ENCODE peak calls at places on chromosomes 16 and 17, in four cellular contexts. E is neuronal stem cell, T is H9, H is mesenchymal stem cell. A is an unnamed sample.

GRCh38 chr16:48960830-48961229 is 320.8 kb downstream of the CBLN1 start:
- DNase-seq in T (no peak), E (no peak), H (no peak), A (no peak)

GRCh38 chr16:6341993-6342392 is 990.7 kb upstream of the RBFOX1 start:
- DNase-seq in T (peak; percentile 39), E (no peak), H (no peak), A (no peak)

GRCh38 chr17:45824901-45825492 is 19.7 kb upstream of the SPPL2C start:
- DNase-seq in H (no peak), E (no peak), T (no peak), A (no peak)

GRCh38 chr16:4674926-4675530 is 18.3 kb upstream of the NUDT16L1 start:
- DNase-seq in T (no peak), E (no peak), H (no peak), A (no peak)

GRCh38 chr16:9860876-9861275 is 321.4 kb downstream of the GRIN2A start:
- DNase-seq in E (no peak), H (no peak), T (no peak), A (no peak)

GRCh38 chr16:67922740-67923139 is 8.9 kb downstream of the CTRL start:
- DNase-seq in E (no peak), T (no peak), H (no peak), A (no peak)

GRCh38 chr16:55737966-55738365 is 82.2 kb downstream of the SLC6A2 start:
- DNase-seq in E (no peak), H (no peak), T (no peak), A (no peak)

GRCh38 chr17:81254955-81255717 is 16.0 kb downstream of the NDUFAF8 start:
- DNase-seq in T (peak; percentile 90), H (peak; percentile 74), E (no peak), A (peak; percentile 68)

GRCh38 chr17:53033297-53033696 is 789.4 kb upstream of the KIF2B start:
- DNase-seq in H (no peak), T (no peak), E (no peak), A (no peak)

GRCh38 chr17:75404223-75404738 is 1.2 kb downstream of the GRB2 start:
- DNase-seq in H (peak; percentile 91), E (no peak), T (peak; percentile 81), A (no peak)

GRCh38 chr17:2594657-2595085 is 1.2 kb downstream of the PAFAH1B1 start:
- DNase-seq in E (peak; percentile 9), T (no peak), H (no peak), A (no peak)

GRCh38 chr17:43456661-43457361 is 27.0 kb upstream of the DHX8 start:
- DNase-seq in E (no peak), T (no peak), H (peak; percentile 36), A (no peak)

GRCh38 chr17:3030096-3030495 is 33.3 kb downstream of the OR1D5 start:
- DNase-seq in H (peak; percentile 67), E (no peak), T (no peak), A (no peak)

GRCh38 chr17:39531252-39531651 is 70.0 kb downstream of the CDK12 start:
- DNase-seq in H (no peak), T (no peak), E (no peak), A (no peak)

GRCh38 chr16:31251435-31251834 is 8.3 kb upstream of the ITGAM start:
- DNase-seq in E (no peak), H (no peak), T (no peak), A (no peak)

GRCh38 chr17:39175695-39176093 is 9.7 kb upstream of the ARL5C start:
- DNase-seq in E (no peak), T (peak; percentile 36), H (no peak), A (no peak)

GRCh38 chr16:80591071-80591935 is 50.5 kb downstream of the DYNLRB2 start:
- DNase-seq in T (no peak), E (no peak), H (no peak), A (no peak)

GRCh38 chr17:10196936-10197335 is 1.5 kb downstream of the GAS7 start:
- DNase-seq in T (no peak), H (no peak), E (no peak), A (no peak)

GRCh38 chr17:10197721-10198508 is 491 bp downstream of the GAS7 start:
- DNase-seq in H (peak; percentile 33), T (peak; percentile 49), E (no peak), A (no peak)

GRCh38 chr17:10196384-10196783 is 2.0 kb downstream of the GAS7 start:
- DNase-seq in E (no peak), H (no peak), T (no peak), A (no peak)

GRCh38 chr17:10198509-10199249 is at the start of gene GAS7:
- DNase-seq in H (peak; percentile 60), T (peak; percentile 86), E (peak; percentile 66), A (no peak)

GRCh38 chr17:10197362-10197720 is 1.1 kb downstream of the GAS7 start:
- DNase-seq in E (no peak), T (no peak), H (peak; percentile 44), A (no peak)
- H2BK12ac ChIP-seq in E (peak overlapping the region; percentile 75), T (no peak overlapping the region), H (peak overlapping the region; percentile 46), A (peak overlapping the region; percentile 39)

DNA sequence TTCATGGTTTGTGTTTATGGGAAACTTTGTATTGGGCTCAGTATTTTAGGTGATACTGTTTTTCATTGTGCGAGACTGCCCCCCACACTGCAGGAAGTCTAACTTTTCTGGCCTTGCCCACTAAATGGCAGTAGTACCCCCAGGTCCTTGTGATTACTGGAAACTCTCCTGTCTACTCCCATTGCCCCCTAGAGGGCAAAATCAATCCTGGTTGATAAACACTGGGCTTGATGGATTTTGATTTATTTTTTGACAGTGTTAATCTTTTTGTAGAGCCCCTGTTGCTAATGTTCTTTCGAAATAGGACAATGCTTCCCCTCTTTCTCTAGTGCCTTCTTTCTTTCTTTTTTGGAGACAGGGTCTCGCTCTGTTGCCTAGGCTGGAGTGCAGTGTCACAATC is 15.5 kb downstream of the METTL9 start:
- DNase-seq in E (no peak), H (no peak), T (no peak), A (no peak)
- H2BK12ac ChIP-seq in E (no peak overlapping the region), H (no peak overlapping the region), T (no peak overlapping the region), A (no peak overlapping the region)

GRCh38 chr17:67247416-67247900 is 2.5 kb upstream of the HELZ start:
- DNase-seq in T (no peak), H (no peak), E (no peak), A (peak; percentile 44)
- H2BK12ac ChIP-seq in T (no peak overlapping the region), H (no peak overlapping the region), E (no peak overlapping the region), A (peak overlapping the region; percentile 9)

GRCh38 chr16:82633964-82634600 is 7.3 kb downstream of the CDH13 start:
- DNase-seq in T (no peak), E (no peak), H (peak; percentile 60), A (no peak)
- H2BK12ac ChIP-seq in T (no peak overlapping the region), E (no peak overlapping the region), H (peak overlapping the region; percentile 88), A (peak overlapping the region; percentile 33)

DNA sequence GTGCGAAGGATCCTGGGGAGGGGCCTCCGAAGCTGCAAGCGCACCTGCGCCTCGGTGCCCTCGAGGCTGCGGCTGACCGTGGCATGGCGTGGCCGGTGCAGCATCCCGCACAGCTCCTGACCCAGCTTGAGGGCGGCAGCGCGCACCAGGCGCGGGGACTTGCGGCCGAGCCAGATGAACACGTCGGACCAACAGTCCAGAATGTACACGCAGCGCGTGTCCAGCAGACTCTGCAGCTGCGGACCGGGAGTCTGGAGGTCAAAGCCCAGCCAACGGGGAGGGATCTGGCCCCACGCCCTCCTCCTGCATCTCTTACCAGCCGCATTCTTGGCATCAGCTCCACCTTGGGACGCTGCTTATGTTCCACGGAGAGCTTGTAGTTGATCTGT is 10.9 kb downstream of the FLII start:
- DNase-seq in T (no peak), H (no peak), E (no peak), A (no peak)
- H2BK12ac ChIP-seq in T (no peak overlapping the region), H (no peak overlapping the region), E (no peak overlapping the region), A (no peak overlapping the region)

DNA sequence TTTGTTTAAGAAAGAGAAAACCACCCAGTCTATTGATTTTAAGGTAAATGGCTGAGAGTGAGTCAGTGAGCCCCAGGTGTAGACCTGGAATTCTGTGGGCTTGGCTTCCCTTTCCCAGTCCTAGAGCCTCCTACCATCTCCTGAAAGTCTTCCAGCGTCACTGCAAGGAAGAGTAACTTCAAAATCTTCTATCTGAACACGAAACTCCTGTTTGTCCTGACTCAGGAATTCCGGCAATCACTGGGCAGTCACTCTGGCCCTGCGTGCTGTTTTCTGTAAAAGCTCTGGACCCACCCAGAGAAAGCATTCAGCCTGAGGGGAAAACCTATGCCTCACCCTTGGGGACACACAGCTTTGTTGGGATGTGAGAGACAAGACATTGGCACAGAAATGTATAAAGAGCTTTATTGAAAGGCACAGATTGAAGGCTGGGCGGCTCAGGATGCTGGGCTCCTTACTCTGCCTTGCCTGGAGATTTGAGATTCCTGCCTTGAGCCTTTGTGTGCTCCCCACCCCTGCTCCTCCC is 15.9 kb downstream of the MINK1 start:
- DNase-seq in E (no peak), T (peak; percentile 56), H (no peak), A (peak; percentile 47)
- H2BK12ac ChIP-seq in E (no peak overlapping the region), T (no peak overlapping the region), H (no peak overlapping the region), A (peak overlapping the region; percentile 52)

DNA sequence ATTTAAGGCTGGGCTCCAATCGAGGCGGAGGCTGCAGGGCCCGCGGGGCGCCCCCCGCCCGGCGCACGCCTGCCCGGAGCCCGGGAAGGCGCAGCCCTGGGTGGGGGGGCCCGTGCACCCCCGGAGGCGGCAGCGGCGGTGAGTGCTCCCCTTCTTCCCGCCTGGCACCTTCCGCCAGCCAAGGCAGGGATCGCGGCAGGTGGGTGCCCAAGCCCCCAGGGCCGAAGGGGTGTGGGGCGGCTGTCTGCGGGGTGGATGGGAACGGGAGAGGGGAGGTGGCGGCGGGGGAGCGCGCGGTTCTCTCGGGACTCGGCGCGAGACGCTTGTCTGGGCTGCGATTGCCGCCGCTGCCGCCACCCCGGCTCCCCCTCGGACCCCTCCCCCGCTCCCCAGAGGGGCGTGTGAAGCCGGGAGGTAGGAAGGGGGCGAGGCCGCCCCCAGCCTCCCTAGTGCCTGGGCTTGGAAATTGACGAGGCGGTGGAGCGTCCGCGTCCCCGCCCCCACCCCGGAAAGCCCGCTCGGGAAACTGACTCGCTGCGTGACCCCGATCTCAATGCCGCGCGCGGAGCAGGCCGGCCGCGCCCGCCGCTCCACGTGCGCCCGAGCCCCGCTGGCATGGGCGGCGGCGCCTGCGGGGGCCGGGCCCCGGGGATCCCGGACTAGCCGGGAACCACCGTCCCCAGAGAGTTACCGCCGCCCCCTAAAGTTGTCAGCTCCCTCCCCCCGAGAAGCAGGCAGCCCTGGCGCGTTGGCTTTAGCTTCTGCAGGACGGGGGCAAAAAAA is 231.5 kb downstream of the MRTFB start:
- DNase-seq in T (peak; percentile 49), E (no peak), H (peak; percentile 41), A (no peak)
- H2BK12ac ChIP-seq in T (no peak overlapping the region), E (peak overlapping the region; percentile 73), H (peak overlapping the region; percentile 59), A (no peak overlapping the region)

GRCh38 chr17:77495575-77495974 is 354.8 kb downstream of the SEC14L1 start:
- DNase-seq in E (no peak), T (no peak), H (no peak), A (no peak)
- H2BK12ac ChIP-seq in E (no peak overlapping the region), T (no peak overlapping the region), H (no peak overlapping the region), A (no peak overlapping the region)